ENCODE peak calls at places on chromosomes 11 and 22, in ten cellular contexts. One of them, this sample, is unnamed.

GRCh38 chr22:17707526-17707925 is 66.7 kb downstream of the BID start:
- DNase-seq in H1: no peak
- DNase-seq in sigmoid colon: no peak
- DNase-seq in AG04450: no peak
- DNase-seq in GM12865: no peak
- DNase-seq in GM12864: no peak
- DNase-seq in bronchial epithelial cell: no peak
- DNase-seq in adrenal gland: no peak
- DNase-seq in fibroblast of mammary gland: peak
- DNase-seq in brain microvascular endothelial cell: no peak
- DNase-seq in this sample: peak

GRCh38 chr11:115745545-115746265 is 241.5 kb upstream of the CADM1 start:
- DNase-seq in GM12864: no peak
- DNase-seq in bronchial epithelial cell: no peak
- DNase-seq in adrenal gland: no peak
- DNase-seq in H1: no peak
- DNase-seq in sigmoid colon: no peak
- DNase-seq in AG04450: no peak
- DNase-seq in GM12865: no peak
- DNase-seq in fibroblast of mammary gland: no peak
- DNase-seq in brain microvascular endothelial cell: no peak
- DNase-seq in this sample: no peak

GRCh38 chr11:61092280-61092766 is 10.0 kb upstream of the CD5 start:
- DNase-seq in adrenal gland: no peak
- DNase-seq in sigmoid colon: no peak
- DNase-seq in H1: no peak
- DNase-seq in AG04450: no peak
- DNase-seq in GM12864: no peak
- DNase-seq in GM12865: peak
- DNase-seq in bronchial epithelial cell: no peak
- DNase-seq in fibroblast of mammary gland: no peak
- DNase-seq in brain microvascular endothelial cell: no peak
- DNase-seq in this sample: no peak

GRCh38 chr22:47189056-47189916 is 426.8 kb downstream of the TBC1D22A start:
- DNase-seq in fibroblast of mammary gland: no peak
- DNase-seq in sigmoid colon: peak
- DNase-seq in adrenal gland: no peak
- DNase-seq in brain microvascular endothelial cell: no peak
- DNase-seq in AG04450: no peak
- DNase-seq in GM12865: no peak
- DNase-seq in GM12864: no peak
- DNase-seq in bronchial epithelial cell: no peak
- DNase-seq in H1: no peak
- DNase-seq in this sample: no peak

GRCh38 chr11:43515090-43515489 is 156.4 kb downstream of the TTC17 start:
- DNase-seq in AG04450: no peak
- DNase-seq in GM12865: peak
- DNase-seq in adrenal gland: peak
- DNase-seq in H1: no peak
- DNase-seq in GM12864: no peak
- DNase-seq in brain microvascular endothelial cell: no peak
- DNase-seq in sigmoid colon: no peak
- DNase-seq in bronchial epithelial cell: no peak
- DNase-seq in fibroblast of mammary gland: no peak
- DNase-seq in this sample: no peak

GRCh38 chr11:120128392-120129172 is 9.3 kb downstream of the TRIM29 start:
- DNase-seq in AG04450: no peak
- DNase-seq in GM12865: no peak
- DNase-seq in GM12864: no peak
- DNase-seq in adrenal gland: no peak
- DNase-seq in H1: no peak
- DNase-seq in fibroblast of mammary gland: peak
- DNase-seq in bronchial epithelial cell: peak
- DNase-seq in brain microvascular endothelial cell: no peak
- DNase-seq in sigmoid colon: peak
- DNase-seq in this sample: peak

GRCh38 chr11:87265132-87265531 is 227.4 kb downstream of the TMEM135 start:
- DNase-seq in bronchial epithelial cell: no peak
- DNase-seq in fibroblast of mammary gland: peak
- DNase-seq in brain microvascular endothelial cell: no peak
- DNase-seq in sigmoid colon: no peak
- DNase-seq in GM12865: no peak
- DNase-seq in GM12864: no peak
- DNase-seq in H1: no peak
- DNase-seq in adrenal gland: no peak
- DNase-seq in AG04450: peak
- DNase-seq in this sample: peak

GRCh38 chr11:111445586-111445985 is 66.5 kb upstream of the POU2AF1 start:
- DNase-seq in GM12864: no peak
- DNase-seq in H1: no peak
- DNase-seq in AG04450: no peak
- DNase-seq in bronchial epithelial cell: no peak
- DNase-seq in fibroblast of mammary gland: peak
- DNase-seq in adrenal gland: peak
- DNase-seq in GM12865: no peak
- DNase-seq in brain microvascular endothelial cell: no peak
- DNase-seq in sigmoid colon: no peak
- DNase-seq in this sample: peak

GRCh38 chr11:120431633-120432032 is 79.9 kb upstream of the GRIK4 start:
- DNase-seq in AG04450: peak
- DNase-seq in bronchial epithelial cell: peak
- DNase-seq in GM12864: no peak
- DNase-seq in adrenal gland: no peak
- DNase-seq in GM12865: peak
- DNase-seq in brain microvascular endothelial cell: peak
- DNase-seq in sigmoid colon: no peak
- DNase-seq in H1: no peak
- DNase-seq in fibroblast of mammary gland: peak
- DNase-seq in this sample: peak

GRCh38 chr11:64206457-64207246 is at the start of gene FERMT3:
- DNase-seq in adrenal gland: peak
- DNase-seq in fibroblast of mammary gland: no peak
- DNase-seq in brain microvascular endothelial cell: no peak
- DNase-seq in bronchial epithelial cell: no peak
- DNase-seq in GM12864: no peak
- DNase-seq in AG04450: no peak
- DNase-seq in H1: no peak
- DNase-seq in sigmoid colon: no peak
- DNase-seq in GM12865: peak
- DNase-seq in this sample: no peak

GRCh38 chr22:45521178-45521577 is 18.5 kb downstream of the FBLN1 start:
- DNase-seq in GM12864: no peak
- DNase-seq in adrenal gland: peak
- DNase-seq in fibroblast of mammary gland: no peak
- DNase-seq in AG04450: no peak
- DNase-seq in bronchial epithelial cell: no peak
- DNase-seq in sigmoid colon: no peak
- DNase-seq in brain microvascular endothelial cell: no peak
- DNase-seq in GM12865: no peak
- DNase-seq in H1: no peak
- DNase-seq in this sample: no peak

GRCh38 chr22:25365491-25366261 is 146.2 kb downstream of the CRYBB2 start:
- DNase-seq in adrenal gland: peak
- DNase-seq in fibroblast of mammary gland: no peak
- DNase-seq in brain microvascular endothelial cell: no peak
- DNase-seq in GM12864: no peak
- DNase-seq in AG04450: no peak
- DNase-seq in bronchial epithelial cell: no peak
- DNase-seq in GM12865: no peak
- DNase-seq in sigmoid colon: peak
- DNase-seq in H1: no peak
- DNase-seq in this sample: peak

GRCh38 chr11:69205929-69206612 is 50.3 kb downstream of the SMIM38 start:
- DNase-seq in GM12865: no peak
- DNase-seq in GM12864: no peak
- DNase-seq in bronchial epithelial cell: no peak
- DNase-seq in brain microvascular endothelial cell: no peak
- DNase-seq in AG04450: no peak
- DNase-seq in sigmoid colon: no peak
- DNase-seq in adrenal gland: no peak
- DNase-seq in H1: no peak
- DNase-seq in fibroblast of mammary gland: no peak
- DNase-seq in this sample: no peak

GRCh38 chr22:44901301-44901700 is 108.5 kb downstream of the PHF21B start:
- DNase-seq in AG04450: no peak
- DNase-seq in GM12865: no peak
- DNase-seq in brain microvascular endothelial cell: no peak
- DNase-seq in bronchial epithelial cell: no peak
- DNase-seq in adrenal gland: no peak
- DNase-seq in GM12864: no peak
- DNase-seq in H1: no peak
- DNase-seq in sigmoid colon: no peak
- DNase-seq in fibroblast of mammary gland: peak
- DNase-seq in this sample: no peak

GRCh38 chr11:94623120-94623735 is 56.1 kb downstream of the PIWIL4 start:
- DNase-seq in bronchial epithelial cell: peak
- DNase-seq in brain microvascular endothelial cell: peak
- DNase-seq in fibroblast of mammary gland: peak
- DNase-seq in AG04450: peak
- DNase-seq in adrenal gland: peak
- DNase-seq in GM12864: peak
- DNase-seq in GM12865: peak
- DNase-seq in sigmoid colon: no peak
- DNase-seq in H1: peak
- DNase-seq in this sample: peak

GRCh38 chr22:37173709-37174108 is 14.3 kb downstream of the C1QTNF6 start:
- DNase-seq in sigmoid colon: peak
- DNase-seq in AG04450: no peak
- DNase-seq in brain microvascular endothelial cell: no peak
- DNase-seq in H1: no peak
- DNase-seq in fibroblast of mammary gland: peak
- DNase-seq in bronchial epithelial cell: no peak
- DNase-seq in GM12865: no peak
- DNase-seq in GM12864: no peak
- DNase-seq in adrenal gland: peak
- DNase-seq in this sample: peak

GRCh38 chr22:24063986-24064385 is 52.9 kb downstream of the CABIN1 start:
- DNase-seq in bronchial epithelial cell: no peak
- DNase-seq in GM12865: no peak
- DNase-seq in fibroblast of mammary gland: no peak
- DNase-seq in adrenal gland: no peak
- DNase-seq in H1: no peak
- DNase-seq in sigmoid colon: peak
- DNase-seq in AG04450: no peak
- DNase-seq in brain microvascular endothelial cell: no peak
- DNase-seq in GM12864: no peak
- DNase-seq in this sample: no peak

GRCh38 chr11:72736452-72737069 is 15.6 kb downstream of the ARAP1 start:
- DNase-seq in GM12864: no peak
- DNase-seq in AG04450: no peak
- DNase-seq in sigmoid colon: peak
- DNase-seq in GM12865: peak
- DNase-seq in bronchial epithelial cell: peak
- DNase-seq in H1: no peak
- DNase-seq in fibroblast of mammary gland: peak
- DNase-seq in adrenal gland: peak
- DNase-seq in brain microvascular endothelial cell: peak
- DNase-seq in this sample: peak
- TF ChIP-seq CTCF in GM12864: no peak
- TF ChIP-seq CTCF in AG04450: no peak
- TF ChIP-seq CTCF in sigmoid colon: no peak
- TF ChIP-seq CTCF in GM12865: no peak
- TF ChIP-seq CTCF in bronchial epithelial cell: no peak
- TF ChIP-seq CTCF in H1: no peak
- TF ChIP-seq CTCF in fibroblast of mammary gland: no peak
- TF ChIP-seq CTCF in adrenal gland: no peak
- TF ChIP-seq CTCF in brain microvascular endothelial cell: no peak
- TF ChIP-seq CTCF in this sample: no peak

GRCh38 chr11:131686836-131687235 is 316.4 kb downstream of the NTM start:
- DNase-seq in H1: no peak
- DNase-seq in adrenal gland: no peak
- DNase-seq in AG04450: no peak
- DNase-seq in brain microvascular endothelial cell: no peak
- DNase-seq in fibroblast of mammary gland: no peak
- DNase-seq in GM12864: no peak
- DNase-seq in bronchial epithelial cell: no peak
- DNase-seq in GM12865: no peak
- DNase-seq in sigmoid colon: no peak
- DNase-seq in this sample: no peak

GRCh38 chr11:131687291-131688055 is 317.1 kb downstream of the NTM start:
- DNase-seq in bronchial epithelial cell: no peak
- DNase-seq in GM12865: no peak
- DNase-seq in AG04450: no peak
- DNase-seq in fibroblast of mammary gland: no peak
- DNase-seq in sigmoid colon: no peak
- DNase-seq in adrenal gland: no peak
- DNase-seq in brain microvascular endothelial cell: no peak
- DNase-seq in H1: no peak
- DNase-seq in GM12864: no peak
- DNase-seq in this sample: no peak

GRCh38 chr11:131690362-131690761 is 319.9 kb downstream of the NTM start:
- DNase-seq in AG04450: no peak
- DNase-seq in adrenal gland: no peak
- DNase-seq in brain microvascular endothelial cell: no peak
- DNase-seq in sigmoid colon: no peak
- DNase-seq in fibroblast of mammary gland: no peak
- DNase-seq in H1: no peak
- DNase-seq in bronchial epithelial cell: no peak
- DNase-seq in GM12864: no peak
- DNase-seq in GM12865: no peak
- DNase-seq in this sample: no peak

GRCh38 chr11:131689049-131689925 is 318.9 kb downstream of the NTM start:
- DNase-seq in H1: no peak
- DNase-seq in AG04450: no peak
- DNase-seq in GM12865: no peak
- DNase-seq in bronchial epithelial cell: no peak
- DNase-seq in brain microvascular endothelial cell: no peak
- DNase-seq in sigmoid colon: no peak
- DNase-seq in adrenal gland: no peak
- DNase-seq in fibroblast of mammary gland: no peak
- DNase-seq in GM12864: no peak
- DNase-seq in this sample: no peak

GRCh38 chr11:131688056-131688693 is 317.8 kb downstream of the NTM start:
- DNase-seq in bronchial epithelial cell: peak
- DNase-seq in fibroblast of mammary gland: peak
- DNase-seq in H1: peak
- DNase-seq in adrenal gland: peak
- DNase-seq in brain microvascular endothelial cell: peak
- DNase-seq in AG04450: no peak
- DNase-seq in sigmoid colon: no peak
- DNase-seq in GM12864: no peak
- DNase-seq in GM12865: peak
- DNase-seq in this sample: peak
- H3K4me3 ChIP-seq in bronchial epithelial cell: no peak
- H3K4me3 ChIP-seq in fibroblast of mammary gland: peak
- H3K4me3 ChIP-seq in H1: peak
- H3K4me3 ChIP-seq in adrenal gland: no peak
- H3K4me3 ChIP-seq in brain microvascular endothelial cell: peak
- H3K4me3 ChIP-seq in AG04450: peak
- H3K4me3 ChIP-seq in sigmoid colon: peak
- H3K4me3 ChIP-seq in GM12864: no peak
- H3K4me3 ChIP-seq in GM12865: no peak
- H3K4me3 ChIP-seq in this sample: peak

GRCh38 chr11:102780491-102780918 is at the start of gene MMP10:
- DNase-seq in GM12864: no peak
- DNase-seq in AG04450: peak
- DNase-seq in bronchial epithelial cell: peak
- DNase-seq in adrenal gland: no peak
- DNase-seq in H1: peak
- DNase-seq in sigmoid colon: no peak
- DNase-seq in brain microvascular endothelial cell: peak
- DNase-seq in fibroblast of mammary gland: peak
- DNase-seq in GM12865: no peak
- DNase-seq in this sample: peak
- TF ChIP-seq CTCF in GM12864: peak
- TF ChIP-seq CTCF in AG04450: peak
- TF ChIP-seq CTCF in bronchial epithelial cell: peak
- TF ChIP-seq CTCF in adrenal gland: no peak
- TF ChIP-seq CTCF in H1: peak
- TF ChIP-seq CTCF in sigmoid colon: no peak
- TF ChIP-seq CTCF in brain microvascular endothelial cell: peak
- TF ChIP-seq CTCF in fibroblast of mammary gland: peak
- TF ChIP-seq CTCF in GM12865: peak
- TF ChIP-seq CTCF in this sample: peak

GRCh38 chr22:21734540-21735197 is 925 bp downstream of the YPEL1 start:
- DNase-seq in GM12864: no peak
- DNase-seq in H1: no peak
- DNase-seq in adrenal gland: no peak
- DNase-seq in GM12865: peak
- DNase-seq in brain microvascular endothelial cell: no peak
- DNase-seq in bronchial epithelial cell: no peak
- DNase-seq in sigmoid colon: no peak
- DNase-seq in fibroblast of mammary gland: no peak
- DNase-seq in AG04450: no peak
- DNase-seq in this sample: no peak
- H3K4me3 ChIP-seq in GM12864: peak
- H3K4me3 ChIP-seq in H1: peak
- H3K4me3 ChIP-seq in adrenal gland: no peak
- H3K4me3 ChIP-seq in GM12865: peak
- H3K4me3 ChIP-seq in brain microvascular endothelial cell: peak
- H3K4me3 ChIP-seq in bronchial epithelial cell: peak
- H3K4me3 ChIP-seq in sigmoid colon: peak
- H3K4me3 ChIP-seq in fibroblast of mammary gland: peak
- H3K4me3 ChIP-seq in AG04450: peak
- H3K4me3 ChIP-seq in this sample: peak